ENCODE peak calls at places on chromosomes 6 and 20, in seven cellular contexts. E is stomach, F is breast epithelium, M is Peyer's patch, Q is colonic mucosa, G is mucosa of descending colon, X is psoas muscle. R is an unnamed sample.

GRCh38 chr20:956330-956951 is 40.3 kb upstream of the ANGPT4 start:
- DNase-seq in G (peak; percentile 57), F (peak; percentile 66), E (peak; percentile 77), X (peak; percentile 46), Q (peak; percentile 68), M (peak; percentile 83), R (peak; percentile 54)

GRCh38 chr20:34560141-34560523 is 1.6 kb downstream of the MAP1LC3A start:
- DNase-seq in G (no peak), F (no peak), X (no peak), Q (no peak), M (no peak), E (no peak), R (no peak)

GRCh38 chr6:166815629-166816028 is 140.7 kb downstream of the RNASET2 start:
- DNase-seq in Q (no peak), F (no peak), G (no peak), X (no peak), M (no peak), E (no peak), R (no peak)

GRCh38 chr20:61629361-61630239 is 377.5 kb downstream of the CDH4 start:
- DNase-seq in Q (no peak), E (no peak), F (no peak), X (no peak), M (no peak), G (no peak), R (no peak)

GRCh38 chr20:41854765-41855164 is 236.6 kb upstream of the CHD6 start:
- DNase-seq in E (no peak), G (no peak), M (no peak), F (no peak), X (no peak), Q (no peak), R (no peak)

GRCh38 chr6:17986656-17987575 is 519 bp downstream of the KIF13A start:
- DNase-seq in F (peak; percentile 61), E (peak; percentile 52), Q (peak; percentile 72), X (peak; percentile 53), G (peak; percentile 77), M (peak; percentile 78), R (peak; percentile 76)

GRCh38 chr20:45347297-45347935 is 808 bp downstream of the SDC4 start:
- DNase-seq in X (no peak), F (no peak), E (peak; percentile 36), G (no peak), M (no peak), Q (no peak), R (no peak)

GRCh38 chr6:11093065-11093590 is 506 bp upstream of the SMIM13 start:
- DNase-seq in E (no peak), X (no peak), M (no peak), Q (peak; percentile 63), F (no peak), G (no peak), R (no peak)

GRCh38 chr6:35091353-35092083 is 49.6 kb downstream of the TCP11 start:
- DNase-seq in F (no peak), X (no peak), M (no peak), Q (peak; percentile 15), G (peak; percentile 38), E (peak; percentile 24), R (no peak)

GRCh38 chr6:124655856-124656255 is 306.4 kb upstream of the RNF217 start:
- DNase-seq in Q (no peak), F (no peak), G (no peak), X (no peak), E (no peak), M (no peak), R (no peak)

GRCh38 chr6:167420177-167420576 is 95.3 kb downstream of the TTLL2 start:
- DNase-seq in X (no peak), F (no peak), G (no peak), Q (no peak), M (no peak), E (no peak), R (no peak)

GRCh38 chr6:154857529-154857928 is 124.3 kb downstream of the SCAF8 start:
- DNase-seq in G (no peak), Q (no peak), F (no peak), X (no peak), E (no peak), M (no peak), R (no peak)

GRCh38 chr6:127186889-127187288 is 68.4 kb downstream of the RSPO3 start:
- DNase-seq in M (peak; percentile 59), Q (peak; percentile 64), E (peak; percentile 71), G (peak; percentile 56), X (peak; percentile 65), F (no peak), R (peak; percentile 69)

GRCh38 chr6:6941201-6941600 is 166.6 kb upstream of the RREB1 start:
- DNase-seq in Q (no peak), E (no peak), X (no peak), F (no peak), G (no peak), M (no peak), R (no peak)

GRCh38 chr20:8933391-8933807 is 135.5 kb upstream of the PLCB4 start:
- DNase-seq in Q (no peak), M (no peak), E (no peak), G (no peak), X (no peak), F (no peak), R (no peak)

GRCh38 chr20:58008866-58009265 is 219.6 kb downstream of the ANKRD60 start:
- DNase-seq in Q (no peak), M (no peak), X (no peak), G (no peak), E (no peak), F (no peak), R (no peak)

GRCh38 chr6:132902866-132903265 is 88.5 kb downstream of the RPS12 start:
- DNase-seq in M (no peak), E (no peak), F (no peak), G (no peak), X (no peak), Q (no peak), R (no peak)

GRCh38 chr6:75601608-75602163 is at the start of gene SENP6:
- DNase-seq in Q (peak; percentile 80), M (peak; percentile 87), F (peak; percentile 70), G (peak; percentile 88), E (peak; percentile 75), X (peak; percentile 84), R (peak; percentile 82)
- TF ChIP-seq CTCF in Q (no peak), M (no peak), F (no peak), G (no peak), E (no peak), X (no peak), R (no peak)

DNA sequence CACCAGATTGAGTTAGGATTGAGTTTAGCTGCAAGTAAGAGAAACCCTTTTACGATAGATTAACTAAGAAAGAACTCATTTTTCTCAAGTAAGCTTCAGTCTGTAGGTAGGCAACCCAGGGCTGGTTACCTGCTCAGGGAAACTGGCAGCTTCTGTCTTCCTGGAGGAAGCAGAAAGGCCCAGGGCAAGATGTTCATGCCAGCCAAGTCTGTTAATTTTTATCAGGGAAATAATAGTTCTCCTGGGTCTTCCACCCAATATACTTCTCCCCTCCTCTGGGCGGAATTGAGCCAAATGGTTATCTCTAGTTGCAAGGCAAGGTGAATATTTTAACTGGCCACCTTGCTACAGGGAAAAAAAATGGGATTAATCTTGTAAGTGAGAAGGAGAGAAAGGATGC is 98.2 kb downstream of the UTRN start:
- DNase-seq in G (no peak), Q (no peak), E (no peak), F (no peak), M (no peak), X (no peak), R (no peak)
- H3K36me3 ChIP-seq in G (no peaks in the 10 kb centered on the region), Q (no peaks in the 10 kb centered on the region), E (no peaks in the 10 kb centered on the region), F (no peaks in the 10 kb centered on the region), M (no peaks in the 10 kb centered on the region), X (no peaks in the 10 kb centered on the region), R (no peaks in the 10 kb centered on the region)

GRCh38 chr6:90477366-90477765 is 109.5 kb downstream of the MAP3K7 start:
- DNase-seq in G (no peak), F (no peak), E (no peak), X (no peak), M (no peak), Q (no peak), R (no peak)

GRCh38 chr6:90478789-90479602 is 107.9 kb downstream of the MAP3K7 start:
- DNase-seq in G (peak; percentile 87), Q (peak; percentile 83), X (peak; percentile 90), M (peak; percentile 78), E (peak; percentile 84), F (peak; percentile 85), R (peak; percentile 89)

GRCh38 chr6:90483116-90483839 is 103.6 kb downstream of the MAP3K7 start:
- DNase-seq in Q (no peak), F (no peak), E (no peak), G (no peak), M (no peak), X (no peak), R (no peak)

GRCh38 chr6:90479603-90479926 is 107.3 kb downstream of the MAP3K7 start:
- DNase-seq in M (no peak), Q (no peak), E (no peak), X (no peak), F (no peak), G (no peak), R (no peak)

DNA sequence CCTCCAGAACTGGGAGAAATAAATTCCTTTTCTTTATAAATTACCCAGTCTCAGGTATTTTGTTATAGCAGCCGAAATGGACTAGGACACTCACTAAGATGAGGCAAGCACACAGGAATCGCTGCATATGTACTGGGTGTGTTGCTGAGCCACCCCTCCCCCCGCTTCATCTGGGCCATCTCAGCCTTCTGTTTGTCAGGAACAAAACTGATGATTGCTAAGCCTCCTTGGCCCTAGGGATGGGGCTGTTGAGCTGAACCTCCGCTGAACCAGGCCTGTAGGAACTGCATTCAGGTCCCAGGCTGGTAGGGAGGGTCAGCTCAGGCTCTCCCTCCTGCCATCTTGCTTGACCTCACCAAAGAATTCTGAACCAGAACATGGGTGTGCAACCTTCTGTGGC is 108.6 kb downstream of the MAP3K7 start:
- DNase-seq in M (no peak), G (no peak), E (no peak), X (no peak), F (no peak), Q (no peak), R (no peak)
- TF ChIP-seq CTCF in M (no peak), G (no peak), E (no peak), X (no peak), F (no peak), Q (no peak), R (no peak)

GRCh38 chr6:45426251-45426650 is 48.5 kb upstream of the SUPT3H start:
- DNase-seq in M (no peak), X (no peak), G (no peak), E (no peak), F (no peak), Q (no peak), R (no peak)

GRCh38 chr6:45427632-45428031 is 49.9 kb upstream of the SUPT3H start:
- DNase-seq in G (no peak), Q (no peak), M (no peak), X (no peak), E (no peak), F (no peak), R (no peak)

GRCh38 chr6:45430590-45431202 is 53.0 kb upstream of the SUPT3H start:
- DNase-seq in X (no peak), F (no peak), Q (no peak), M (no peak), E (no peak), G (no peak), R (no peak)

GRCh38 chr6:45431314-45432058 is 53.8 kb upstream of the SUPT3H start:
- DNase-seq in E (no peak), G (no peak), F (no peak), X (no peak), Q (no peak), M (no peak), R (no peak)

DNA sequence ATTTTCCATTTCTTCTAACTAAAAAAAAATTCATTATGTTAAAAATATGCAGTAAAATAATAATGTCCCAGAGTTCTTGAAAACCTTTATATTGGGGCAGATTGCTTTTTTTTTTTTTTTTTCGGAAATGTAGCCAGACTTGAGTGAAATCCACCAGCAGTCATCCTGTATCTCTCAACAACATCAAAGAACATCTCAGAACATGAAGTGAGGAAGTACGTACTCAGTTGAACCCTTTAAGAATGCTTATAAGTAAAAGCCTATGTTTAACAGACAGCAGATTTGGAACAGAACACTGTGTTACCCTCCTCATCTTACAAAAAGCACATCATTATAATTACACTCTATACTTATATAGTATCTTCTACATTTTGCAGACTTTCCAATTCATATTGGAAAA is 51.0 kb upstream of the SUPT3H start:
- DNase-seq in E (no peak), X (no peak), M (no peak), G (no peak), F (no peak), Q (no peak), R (no peak)
- H3K36me3 ChIP-seq in E (no peaks in the 10 kb centered on the region), X (no peaks in the 10 kb centered on the region), M (no peaks in the 10 kb centered on the region), G (no peaks in the 10 kb centered on the region), F (no peaks in the 10 kb centered on the region), Q (no peaks in the 10 kb centered on the region), R (no peaks in the 10 kb centered on the region)

R was measured in heart right ventricle.